ENCODE peak calls at places on chromosomes 11 and 22, in eight cellular contexts. A, U, R, D, W, O, K and V are unnamed samples.

GRCh38 chr11:83611616-83612015 is 325.4 kb upstream of the CCDC90B start:
- DNase-seq in A (no peak), U (no peak), R (no peak), D (no peak), W (no peak), O (no peak), K (no peak), V (peak)

GRCh38 chr11:95143106-95143681 is 53.5 kb downstream of the ENDOD1 start:
- DNase-seq in A (no peak), U (no peak), R (no peak), D (no peak), W (no peak), O (no peak), K (no peak), V (no peak)

GRCh38 chr11:59429924-59430516 is 3.8 kb upstream of the OR5A2 start:
- DNase-seq in A (peak), U (peak), R (peak), D (no peak), W (peak), O (peak), K (no peak), V (no peak)

GRCh38 chr22:23574371-23574811 is 5.7 kb downstream of the IGLL1 start:
- DNase-seq in A (no peak), U (peak), R (no peak), D (no peak), W (no peak), O (no peak), K (no peak), V (no peak)

GRCh38 chr11:68904458-68904847 is 762 bp downstream of the IGHMBP2 start:
- DNase-seq in A (peak), U (no peak), R (peak), D (no peak), W (peak), O (peak), K (no peak), V (no peak)

GRCh38 chr22:44881624-44882023 is 128.2 kb downstream of the PHF21B start:
- DNase-seq in A (no peak), U (no peak), R (no peak), D (no peak), W (no peak), O (no peak), K (no peak), V (peak)

GRCh38 chr11:119728651-119729580 is at the start of gene NECTIN1:
- DNase-seq in A (peak), U (peak), R (peak), D (peak), W (peak), O (peak), K (peak), V (peak)

GRCh38 chr22:36327922-36328551 is 59.7 kb downstream of the MYH9 start:
- DNase-seq in A (no peak), U (no peak), R (no peak), D (no peak), W (peak), O (peak), K (no peak), V (no peak)

GRCh38 chr22:37303821-37304274 is 21.5 kb downstream of the CYTH4 start:
- DNase-seq in A (peak), U (no peak), R (peak), D (no peak), W (peak), O (no peak), K (no peak), V (no peak)

GRCh38 chr11:5550440-5551095 is 2.2 kb upstream of the OR52H1 start:
- DNase-seq in A (peak), U (no peak), R (no peak), D (no peak), W (peak), O (no peak), K (no peak), V (no peak)

GRCh38 chr11:3865388-3866193 is 10.1 kb downstream of the STIM1 start:
- DNase-seq in A (peak), U (peak), R (peak), D (no peak), W (peak), O (peak), K (no peak), V (no peak)

GRCh38 chr11:60699282-60699681 is at the start of gene MS4A8:
- DNase-seq in A (no peak), U (no peak), R (no peak), D (no peak), W (no peak), O (peak), K (no peak), V (no peak)

GRCh38 chr11:110474578-110474977 is 44.8 kb downstream of the FDX1 start:
- DNase-seq in A (no peak), U (no peak), R (no peak), D (no peak), W (no peak), O (no peak), K (no peak), V (no peak)

GRCh38 chr11:110818032-110818687 is 105.9 kb upstream of the ARHGAP20 start:
- DNase-seq in A (no peak), U (no peak), R (peak), D (no peak), W (no peak), O (no peak), K (no peak), V (no peak)

GRCh38 chr22:44831885-44832284 is 79.5 kb downstream of the ARHGAP8 start:
- DNase-seq in A (no peak), U (no peak), R (no peak), D (no peak), W (no peak), O (no peak), K (no peak), V (no peak)

GRCh38 chr11:57543601-57544000 is 6.2 kb downstream of the SMTNL1 start:
- DNase-seq in A (no peak), U (peak), R (no peak), D (no peak), W (no peak), O (no peak), K (no peak), V (no peak)

GRCh38 chr11:44630511-44631210 is 65.2 kb downstream of the CD82 start:
- DNase-seq in A (no peak), U (no peak), R (no peak), D (no peak), W (no peak), O (no peak), K (no peak), V (no peak)